ENCODE peak calls at places on chromosomes 11 and 22, in six cellular contexts. V is psoas muscle; L is heart left ventricle; C is CD4-positive, alpha-beta T cell; N is mesendoderm; W is tibial nerve. A is an unnamed sample.

GRCh38 chr22:48538291-48538820 is 1289.3 kb downstream of the BRD1 start:
- DNase-seq in V (no peak), L (no peak), C (no peak), N (no peak), W (no peak), A (no peak)

GRCh38 chr11:64095286-64095825 is 59.6 kb downstream of the FLRT1 start:
- DNase-seq in V (no peak), L (no peak), C (no peak), N (no peak), W (no peak), A (no peak)

GRCh38 chr11:42960521-42961088 is 351.2 kb upstream of the API5 start:
- DNase-seq in V (no peak), L (no peak), C (no peak), N (no peak), W (no peak), A (no peak)

GRCh38 chr11:472272-472671 is 22.2 kb downstream of the PTDSS2 start:
- DNase-seq in V (no peak), L (no peak), C (no peak), N (no peak), W (no peak), A (no peak)

GRCh38 chr11:34654491-34655334 is 33.8 kb downstream of the EHF start:
- DNase-seq in V (peak; percentile 89), L (peak; percentile 37), C (no peak), N (peak; percentile 90), W (peak; percentile 64), A (peak; percentile 61)

GRCh38 chr11:85809881-85810280 is 1.1 kb downstream of the SYTL2 start:
- DNase-seq in V (peak; percentile 15), L (no peak), C (no peak), N (peak; percentile 75), W (no peak), A (peak; percentile 36)

GRCh38 chr11:61429346-61429690 is 457 bp downstream of the CPSF7 start:
- DNase-seq in V (peak; percentile 82), L (peak; percentile 78), C (peak; percentile 56), N (peak; percentile 86), W (peak; percentile 28), A (peak; percentile 28)

GRCh38 chr11:92628401-92629292 is 340.8 kb upstream of the MTNR1B start:
- DNase-seq in V (no peak), L (no peak), C (no peak), N (no peak), W (no peak), A (peak; percentile 60)

GRCh38 chr11:58912124-58912523 is 27.2 kb upstream of the GLYATL1 start:
- DNase-seq in V (no peak), L (no peak), C (no peak), N (no peak), W (no peak), A (peak; percentile 20)

GRCh38 chr22:47206819-47207218 is 444.4 kb downstream of the TBC1D22A start:
- DNase-seq in V (no peak), L (no peak), C (no peak), N (no peak), W (no peak), A (no peak)

GRCh38 chr22:17866127-17866526 is 91.9 kb upstream of the BID start:
- DNase-seq in V (no peak), L (no peak), C (no peak), N (no peak), W (no peak), A (no peak)

GRCh38 chr11:86668929-86669328 is 3.5 kb downstream of the ME3 start:
- DNase-seq in V (no peak), L (no peak), C (no peak), N (peak; percentile 6), W (no peak), A (no peak)

GRCh38 chr11:834371-835316 is 1.9 kb downstream of the CD151 start:
- DNase-seq in V (peak; percentile 87), L (peak; percentile 93), C (no peak), N (no peak), W (no peak), A (no peak)

GRCh38 chr11:68767672-68768071 is 16.4 kb upstream of the TESMIN start:
- DNase-seq in V (no peak), L (no peak), C (no peak), N (no peak), W (no peak), A (no peak)

GRCh38 chr11:121459413-121460041 is 6.8 kb upstream of the SORL1-AS1 start:
- DNase-seq in V (no peak), L (no peak), C (peak; percentile 41), N (no peak), W (no peak), A (no peak)

GRCh38 chr11:78460468-78460867 is 42.8 kb upstream of the GAB2 start:
- DNase-seq in V (no peak), L (no peak), C (no peak), N (peak; percentile 18), W (no peak), A (peak; percentile 48)

GRCh38 chr11:13339196-13340153 is 61.9 kb downstream of the BMAL1 start:
- DNase-seq in V (no peak), L (no peak), C (peak; percentile 10), N (no peak), W (no peak), A (peak; percentile 91)

GRCh38 chr11:126640186-126640585 is 284.7 kb downstream of the ST3GAL4 start:
- DNase-seq in V (no peak), L (no peak), C (no peak), N (no peak), W (no peak), A (no peak)

GRCh38 chr11:63937713-63938480 is 905 bp upstream of the NAA40 start:
- DNase-seq in V (no peak), L (no peak), C (no peak), N (peak; percentile 56), W (no peak), A (no peak)

GRCh38 chr11:83643115-83643514 is 356.9 kb upstream of the CCDC90B start:
- DNase-seq in V (no peak), L (no peak), C (no peak), N (no peak), W (no peak), A (no peak)

GRCh38 chr11:47854667-47855066 is 6.5 kb upstream of the NUP160 start:
- DNase-seq in V (no peak), L (no peak), C (no peak), N (no peak), W (no peak), A (no peak)

GRCh38 chr11:121578216-121579063 is 125.7 kb upstream of the SORL1-AS1 start:
- DNase-seq in V (no peak), L (no peak), C (no peak), N (no peak), W (no peak), A (no peak)

GRCh38 chr11:69373251-69373635 is 79.3 kb downstream of the MYEOV start:
- DNase-seq in V (no peak), L (no peak), C (no peak), N (no peak), W (no peak), A (no peak)

GRCh38 chr11:34626393-34626792 is 5.5 kb downstream of the EHF start:
- DNase-seq in V (no peak), L (no peak), C (no peak), N (no peak), W (no peak), A (no peak)

GRCh38 chr22:50089231-50090140 is at the start of gene MOV10L1:
- DNase-seq in V (no peak), L (no peak), C (no peak), N (no peak), W (no peak), A (no peak)

GRCh38 chr22:42397332-42398246 is 34.6 kb downstream of the NFAM1 start:
- DNase-seq in V (no peak), L (peak; percentile 40), C (no peak), N (no peak), W (peak; percentile 51), A (no peak)

GRCh38 chr11:46686886-46687810 is 13.3 kb downstream of the ARHGAP1 start:
- DNase-seq in V (no peak), L (no peak), C (no peak), N (no peak), W (no peak), A (peak; percentile 37)

GRCh38 chr11:64754124-64754918 is 5.5 kb downstream of the PYGM start:
- DNase-seq in V (no peak), L (no peak), C (no peak), N (no peak), W (no peak), A (no peak)

GRCh38 chr22:29254283-29254653 is 13.5 kb downstream of the RHBDD3 start:
- DNase-seq in V (no peak), L (no peak), C (no peak), N (no peak), W (no peak), A (no peak)

GRCh38 chr11:116515666-116516184 is 257.1 kb downstream of the BUD13 start:
- DNase-seq in V (no peak), L (no peak), C (no peak), N (no peak), W (no peak), A (no peak)

GRCh38 chr22:49798486-49799151 is 29.1 kb downstream of the BRD1 start:
- DNase-seq in V (no peak), L (no peak), C (no peak), N (no peak), W (no peak), A (no peak)

GRCh38 chr22:21947040-21948014 is 5.3 kb downstream of the PPM1F start:
- DNase-seq in V (no peak), L (no peak), C (no peak), N (peak; percentile 83), W (no peak), A (peak; percentile 55)

GRCh38 chr11:73322111-73322985 is 14.3 kb downstream of the ARHGEF17 start:
- DNase-seq in V (no peak), L (no peak), C (no peak), N (no peak), W (no peak), A (peak; percentile 42)

GRCh38 chr11:130675917-130676316 is 227.5 kb downstream of the ADAMTS15 start:
- DNase-seq in V (no peak), L (no peak), C (no peak), N (no peak), W (no peak), A (no peak)
- H3K27ac ChIP-seq in V (peak overlapping the region; percentile 78), L (peak overlapping the region; percentile 82), C (no peak overlapping the region), N (no peak overlapping the region), W (peak overlapping the region; percentile 71), A (peak overlapping the region; percentile 84)

GRCh38 chr22:25021409-25021808 is 68.9 kb downstream of the KIAA1671 start:
- DNase-seq in V (no peak), L (no peak), C (no peak), N (no peak), W (no peak), A (no peak)
- H3K27ac ChIP-seq in V (no peak overlapping the region), L (no peak overlapping the region), C (no peak overlapping the region), N (no peak overlapping the region), W (no peak overlapping the region), A (no peak overlapping the region)

DNA sequence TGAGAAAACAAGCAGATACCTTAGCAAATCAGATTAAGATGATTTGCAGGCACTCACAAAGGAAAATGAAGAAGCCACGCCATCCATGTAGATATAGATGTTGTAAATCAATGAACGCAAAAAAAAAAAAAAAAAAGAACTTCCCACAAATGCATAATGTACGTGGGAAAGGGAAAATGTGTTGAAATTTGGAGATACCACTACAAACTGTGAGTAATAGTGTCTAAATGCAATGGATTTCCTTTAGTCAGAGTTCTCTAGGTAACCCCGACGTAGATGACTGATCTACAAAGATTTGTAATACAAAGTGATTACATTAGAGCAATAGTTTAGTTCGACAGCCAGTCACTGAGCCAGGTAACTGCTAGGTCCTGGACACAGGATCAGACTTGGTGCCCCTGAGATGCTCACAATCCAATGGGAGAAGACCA is 785 bp upstream of the ANKRD54 start:
- DNase-seq in V (no peak), L (no peak), C (no peak), N (no peak), W (no peak), A (no peak)
- H3K27ac ChIP-seq in V (peak overlapping the region; percentile 85), L (peak overlapping the region; percentile 86), C (no peak overlapping the region), N (no peak overlapping the region), W (peak overlapping the region; percentile 93), A (no peak overlapping the region)

GRCh38 chr11:114200785-114201184 is 95.4 kb upstream of the NNMT start:
- DNase-seq in V (no peak), L (no peak), C (no peak), N (no peak), W (no peak), A (no peak)
- H3K27ac ChIP-seq in V (peak overlapping the region; percentile 91), L (peak overlapping the region; percentile 94), C (no peak overlapping the region), N (no peak overlapping the region), W (peak overlapping the region; percentile 57), A (no peak overlapping the region)

A was measured in brain microvascular endothelial cell.